ENCODE peak calls at places on chromosomes 12 and 14, in eight cellular contexts. K is neural crest cell; D is cardiac muscle cell; U is DMS 273 treated with DMSO at 0.1 percent for 48 hours; H is amygdala; E is EL; Q is HCT116; W is activated naive CD4-positive, alpha-beta T cell treated with Interleukin-2 at 50 U/mL for 16 hours. F is an unnamed sample.

GRCh38 chr12:49415426-49416040 is 48.3 kb downstream of the SPATS2 start:
- DNase-seq in Q (no peak), D (no peak), E (no peak), W (no peak), H (no peak), K (no peak), U (no peak), F (no peak)

GRCh38 chr12:116839287-116839830 is 41.9 kb downstream of the HRK start:
- DNase-seq in E (no peak), W (no peak), Q (no peak), K (no peak), U (no peak), H (no peak), D (no peak), F (no peak)

GRCh38 chr12:108468149-108468968 is 46.7 kb upstream of the FICD start:
- DNase-seq in K (peak; percentile 48), Q (no peak), D (peak; percentile 58), W (no peak), E (peak; percentile 24), H (no peak), U (no peak), F (peak; percentile 30)

GRCh38 chr12:11669348-11669747 is 19.9 kb downstream of the ETV6 start:
- DNase-seq in D (no peak), H (no peak), K (no peak), Q (no peak), U (no peak), E (no peak), W (no peak), F (no peak)

GRCh38 chr14:96098309-96098998 is 59.3 kb downstream of the C14orf132 start:
- DNase-seq in Q (peak; percentile 64), K (peak; percentile 38), E (peak; percentile 69), H (peak; percentile 20), W (no peak), U (peak; percentile 61), D (peak; percentile 78), F (peak; percentile 57)

GRCh38 chr14:31154956-31155355 is 52.6 kb downstream of the HECTD1 start:
- DNase-seq in Q (peak; percentile 34), E (peak; percentile 8), U (no peak), H (no peak), K (no peak), D (no peak), W (no peak), F (no peak)

GRCh38 chr12:120136093-120136770 is 19.7 kb upstream of the RAB35 start:
- DNase-seq in D (no peak), K (no peak), Q (no peak), W (no peak), E (no peak), H (no peak), U (no peak), F (no peak)

GRCh38 chr12:1474059-1474537 is 120.3 kb downstream of the FBXL14 start:
- DNase-seq in Q (peak; percentile 65), K (no peak), W (no peak), U (no peak), H (no peak), E (peak; percentile 99), D (peak; percentile 86), F (no peak)

GRCh38 chr12:104356231-104357115 is 52.9 kb downstream of the EID3 start:
- DNase-seq in U (no peak), W (no peak), H (no peak), Q (no peak), K (no peak), D (no peak), E (no peak), F (no peak)

GRCh38 chr14:54300881-54301280 is 95.9 kb upstream of the CDKN3 start:
- DNase-seq in W (no peak), Q (no peak), U (no peak), H (no peak), D (no peak), E (no peak), K (no peak), F (no peak)